ENCODE peak calls at places on chromosomes 4 and X, in nine cellular contexts. J is coronary artery; I is Panc1; S is A549; R is CD4-positive, CD25-positive, alpha-beta regulatory T cell; V is left ventricle myocardium inferior; M is GM12865; Q is NT2/D1; C is GM06990. K is an unnamed sample.

GRCh38 chr4:136664988-136665387 is 867.3 kb downstream of the PCDH18 start:
- DNase-seq in J (no peak), I (no peak), S (no peak), R (no peak), V (no peak), M (no peak), Q (no peak), C (no peak), K (no peak)

GRCh38 chr4:146255874-146256273 is 41.5 kb downstream of the REELD1 start:
- DNase-seq in J (no peak), I (no peak), S (no peak), R (no peak), V (no peak), M (no peak), Q (no peak), C (no peak), K (no peak)

GRCh38 chrX:15511563-15511962 is 11.0 kb downstream of the BMX start:
- DNase-seq in J (no peak), I (no peak), S (no peak), R (no peak), V (no peak), M (no peak), Q (no peak), C (no peak), K (no peak)

GRCh38 chr4:3371581-3372001 is 70.2 kb upstream of the HGFAC start:
- DNase-seq in J (no peak), I (no peak), S (no peak), R (no peak), V (no peak), M (no peak), Q (no peak), C (no peak), K (no peak)

GRCh38 chr4:44638091-44638490 is 13.3 kb downstream of the YIPF7 start:
- DNase-seq in J (no peak), I (no peak), S (no peak), R (no peak), V (no peak), M (no peak), Q (no peak), C (no peak), K (no peak)

GRCh38 chr4:73221734-73222133 is 36.9 kb downstream of the ANKRD17 start:
- DNase-seq in J (no peak), I (no peak), S (no peak), R (no peak), V (no peak), M (no peak), Q (no peak), C (no peak), K (no peak)

GRCh38 chr4:110663738-110664444 is 41.0 kb upstream of the PITX2 start:
- DNase-seq in J (no peak), I (no peak), S (no peak), R (no peak), V (no peak), M (no peak), Q (no peak), C (no peak), K (no peak)

GRCh38 chr4:1380368-1381151 is 25.7 kb downstream of the NKX1-1 start:
- DNase-seq in J (no peak), I (no peak), S (no peak), R (no peak), V (peak), M (no peak), Q (no peak), C (no peak), K (peak)

GRCh38 chr4:43330288-43330687 is 437.8 kb downstream of the GRXCR1 start:
- DNase-seq in J (no peak), I (no peak), S (no peak), R (no peak), V (no peak), M (no peak), Q (no peak), C (no peak), K (no peak)

GRCh38 chr4:1471443-1472147 is 65.4 kb upstream of the NKX1-1 start:
- DNase-seq in J (no peak), I (no peak), S (no peak), R (no peak), V (no peak), M (no peak), Q (no peak), C (no peak), K (peak)

GRCh38 chr4:82799006-82799881 is 648 bp upstream of the SCD5 start:
- DNase-seq in J (no peak), I (no peak), S (no peak), R (peak), V (no peak), M (peak), Q (no peak), C (peak), K (no peak)

GRCh38 chrX:80576815-80577533 is 156.7 kb downstream of the TENT5D start:
- DNase-seq in J (no peak), I (no peak), S (no peak), R (no peak), V (no peak), M (no peak), Q (peak), C (no peak), K (no peak)

GRCh38 chr4:55636622-55636999 is 513 bp upstream of the NMU start:
- DNase-seq in J (no peak), I (no peak), S (no peak), R (no peak), V (no peak), M (no peak), Q (no peak), C (no peak), K (no peak)

GRCh38 chr4:143514432-143514831 is 930 bp downstream of the SMARCA5 start:
- DNase-seq in J (peak), I (no peak), S (peak), R (peak), V (peak), M (peak), Q (no peak), C (peak), K (peak)

GRCh38 chrX:28278236-28278635 is 297.0 kb upstream of the DCAF8L1 start:
- DNase-seq in J (no peak), I (no peak), S (no peak), R (no peak), V (no peak), M (no peak), Q (no peak), C (no peak), K (no peak)

GRCh38 chr4:81504685-81505598 is 33.2 kb upstream of the RASGEF1B start:
- DNase-seq in J (no peak), I (no peak), S (no peak), R (peak), V (peak), M (peak), Q (no peak), C (peak), K (no peak)

GRCh38 chrX:51893931-51894696 is 691 bp downstream of the MAGED1 start:
- DNase-seq in J (no peak), I (no peak), S (no peak), R (peak), V (no peak), M (peak), Q (no peak), C (peak), K (no peak)

GRCh38 chr4:139969635-139970266 is 184.2 kb downstream of the MAML3 start:
- DNase-seq in J (no peak), I (no peak), S (no peak), R (no peak), V (no peak), M (no peak), Q (no peak), C (no peak), K (no peak)

GRCh38 chr4:113116414-113117345 is 67.2 kb downstream of the ANK2 start:
- DNase-seq in J (no peak), I (no peak), S (no peak), R (no peak), V (no peak), M (no peak), Q (no peak), C (no peak), K (no peak)

GRCh38 chr4:48939785-48940184 is 33.2 kb upstream of the OCIAD2 start:
- DNase-seq in J (no peak), I (peak), S (peak), R (no peak), V (no peak), M (no peak), Q (no peak), C (no peak), K (peak)

GRCh38 chrX:56385336-56385735 is 153.2 kb downstream of the KLF8 start:
- DNase-seq in J (no peak), I (no peak), S (no peak), R (peak), V (no peak), M (no peak), Q (no peak), C (no peak), K (no peak)

GRCh38 chr4:17544205-17544604 is 29.2 kb downstream of the CLRN2 start:
- DNase-seq in J (no peak), I (peak), S (no peak), R (no peak), V (no peak), M (peak), Q (peak), C (no peak), K (no peak)

DNA sequence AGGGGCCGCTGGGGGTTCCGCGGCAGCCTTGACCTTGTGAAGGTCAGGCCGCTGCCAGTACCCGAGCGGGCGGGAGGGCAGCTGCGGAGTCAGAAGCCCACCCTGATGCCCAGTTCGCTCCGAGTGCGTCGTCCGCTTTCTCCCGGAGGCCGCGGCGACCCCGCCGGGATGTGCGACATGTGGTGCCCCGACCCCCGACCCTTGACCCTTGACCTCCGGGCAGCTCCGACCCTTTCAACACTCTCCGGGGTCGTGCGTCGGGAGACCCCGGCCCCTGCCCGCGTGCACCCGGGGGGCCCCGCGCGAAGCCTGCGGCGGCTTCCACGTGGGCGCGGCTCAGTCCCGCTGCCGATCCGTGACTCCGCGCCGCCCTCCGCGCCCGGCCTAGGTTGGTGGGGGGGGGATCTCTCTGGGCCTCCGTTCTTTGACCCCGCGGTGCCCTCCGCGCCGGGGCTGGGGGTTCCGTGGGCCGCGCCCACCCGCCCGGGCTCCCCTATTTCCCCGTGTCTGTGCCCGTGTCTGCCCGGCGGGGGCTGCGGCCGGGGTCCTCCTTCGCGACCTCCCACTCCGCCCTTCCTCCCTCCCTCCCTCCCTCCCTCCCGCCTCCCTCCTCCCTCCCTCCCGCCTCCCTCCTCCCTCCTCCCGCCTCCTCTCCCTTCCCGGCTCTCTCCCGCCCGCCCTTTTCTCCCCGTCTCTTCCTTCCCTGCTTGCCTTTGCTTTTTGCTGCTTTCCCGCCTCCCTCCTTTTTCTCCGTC is 640 bp upstream of the SLC25A6 start:
- DNase-seq in J (peak), I (no peak), S (peak), R (no peak), V (peak), M (peak), Q (no peak), C (no peak), K (peak)
- H3K4me3 ChIP-seq in J (peak), I (peak), S (peak), R (peak), V (peak), M (peak), Q (peak), C (peak), K (peak)

DNA sequence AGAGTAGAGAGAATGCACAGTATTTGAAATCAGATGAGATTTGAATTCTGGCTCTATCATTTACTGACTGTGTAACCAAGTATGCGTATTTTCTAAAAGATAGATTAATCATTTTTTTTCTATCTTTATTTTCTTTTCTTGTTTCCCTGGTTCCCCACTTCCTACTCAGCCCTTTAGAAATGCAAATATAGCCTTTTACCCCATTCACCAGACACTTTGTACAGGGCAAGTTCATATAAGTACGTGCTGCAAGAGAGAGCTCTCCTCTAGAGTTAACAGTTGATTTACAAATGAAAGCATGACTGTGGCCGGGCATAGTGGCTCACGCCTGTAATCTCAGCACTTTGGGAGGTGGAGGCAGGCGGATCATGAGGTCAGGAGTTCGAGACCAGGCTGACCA is 17.8 kb upstream of the TDO2 start:
- DNase-seq in J (no peak), I (no peak), S (no peak), R (no peak), V (no peak), M (no peak), Q (no peak), C (no peak), K (no peak)
- H3K4me3 ChIP-seq in J (no peak), I (no peak), S (no peak), R (no peak), V (no peak), M (no peak), Q (no peak), C (no peak), K (no peak)

DNA sequence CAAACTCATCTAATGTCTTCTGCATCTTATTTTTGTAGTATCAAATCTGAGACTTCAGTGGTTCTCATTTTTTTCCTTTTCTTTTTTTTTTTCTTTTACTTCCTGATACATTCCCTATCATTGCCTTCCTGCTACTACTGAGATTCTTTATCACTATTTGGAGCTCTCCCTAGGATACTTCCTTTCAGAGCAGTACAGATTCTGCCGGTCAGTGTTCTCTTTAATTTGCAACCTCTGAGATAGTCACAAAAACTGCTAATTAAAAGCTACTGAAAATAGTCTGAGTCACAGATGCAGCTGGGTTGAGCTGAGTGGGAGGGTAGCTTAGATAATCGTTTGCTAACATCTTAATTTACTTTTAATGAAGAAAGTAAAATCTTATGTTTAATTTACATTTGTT is 1279.7 kb downstream of the ARAP2 start:
- DNase-seq in J (no peak), I (no peak), S (no peak), R (no peak), V (no peak), M (no peak), Q (no peak), C (no peak), K (no peak)
- H3K4me3 ChIP-seq in J (no peak), I (no peak), S (no peak), R (no peak), V (no peak), M (no peak), Q (no peak), C (no peak), K (no peak)

GRCh38 chrX:129785160-129785947 is 5.6 kb downstream of the SASH3 start:
- DNase-seq in J (peak), I (no peak), S (no peak), R (no peak), V (no peak), M (peak), Q (no peak), C (no peak), K (no peak)
- H3K4me3 ChIP-seq in J (no peak), I (no peak), S (no peak), R (peak), V (no peak), M (peak), Q (no peak), C (peak), K (no peak)

GRCh38 chr4:122948671-122949070 is 26.3 kb upstream of the NUDT6 start:
- DNase-seq in J (no peak), I (no peak), S (no peak), R (no peak), V (no peak), M (no peak), Q (no peak), C (no peak), K (no peak)

GRCh38 chr4:122959441-122959840 is 37.0 kb upstream of the NUDT6 start:
- DNase-seq in J (no peak), I (no peak), S (no peak), R (no peak), V (no peak), M (no peak), Q (no peak), C (no peak), K (no peak)

GRCh38 chr4:122958505-122958904 is 36.1 kb upstream of the NUDT6 start:
- DNase-seq in J (no peak), I (no peak), S (no peak), R (no peak), V (no peak), M (no peak), Q (no peak), C (no peak), K (no peak)

GRCh38 chr4:122953924-122954323 is 31.5 kb upstream of the NUDT6 start:
- DNase-seq in J (no peak), I (no peak), S (no peak), R (no peak), V (no peak), M (no peak), Q (no peak), C (no peak), K (no peak)
- H3K4me3 ChIP-seq in J (no peak), I (no peak), S (no peak), R (no peak), V (no peak), M (no peak), Q (no peak), C (no peak), K (no peak)

DNA sequence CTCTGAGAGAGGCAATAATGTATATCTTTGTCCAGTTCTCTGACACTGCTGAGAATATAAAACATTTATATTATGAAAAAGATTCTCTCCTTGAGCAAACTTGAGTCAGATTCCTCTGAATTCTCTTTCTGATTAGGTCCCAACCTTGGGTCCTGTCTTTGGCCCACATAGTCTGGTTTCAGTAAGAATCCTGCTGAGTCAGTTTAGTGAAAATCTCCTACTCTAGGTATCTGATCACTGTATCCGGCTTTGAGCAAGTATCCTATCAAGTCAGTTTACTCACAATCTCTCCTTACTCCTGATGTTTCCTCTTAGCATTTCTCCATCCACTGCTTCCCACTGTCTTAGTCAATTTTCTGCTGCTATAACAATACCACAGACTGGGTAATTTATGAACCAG is 253.9 kb downstream of the OPHN1 start:
- DNase-seq in J (no peak), I (no peak), S (no peak), R (no peak), V (no peak), M (no peak), Q (no peak), C (no peak), K (no peak)
- H3K4me3 ChIP-seq in J (no peak), I (no peak), S (no peak), R (no peak), V (no peak), M (no peak), Q (no peak), C (no peak), K (no peak)

GRCh38 chrX:21944136-21944615 is 3.7 kb downstream of the SMS start:
- DNase-seq in J (no peak), I (no peak), S (no peak), R (no peak), V (no peak), M (no peak), Q (no peak), C (no peak), K (no peak)

GRCh38 chrX:21943460-21944135 is 3.1 kb downstream of the SMS start:
- DNase-seq in J (no peak), I (peak), S (peak), R (no peak), V (no peak), M (no peak), Q (no peak), C (no peak), K (no peak)

GRCh38 chrX:21934414-21934813 is 6.1 kb upstream of the SMS start:
- DNase-seq in J (no peak), I (no peak), S (no peak), R (no peak), V (no peak), M (no peak), Q (no peak), C (no peak), K (no peak)

DNA sequence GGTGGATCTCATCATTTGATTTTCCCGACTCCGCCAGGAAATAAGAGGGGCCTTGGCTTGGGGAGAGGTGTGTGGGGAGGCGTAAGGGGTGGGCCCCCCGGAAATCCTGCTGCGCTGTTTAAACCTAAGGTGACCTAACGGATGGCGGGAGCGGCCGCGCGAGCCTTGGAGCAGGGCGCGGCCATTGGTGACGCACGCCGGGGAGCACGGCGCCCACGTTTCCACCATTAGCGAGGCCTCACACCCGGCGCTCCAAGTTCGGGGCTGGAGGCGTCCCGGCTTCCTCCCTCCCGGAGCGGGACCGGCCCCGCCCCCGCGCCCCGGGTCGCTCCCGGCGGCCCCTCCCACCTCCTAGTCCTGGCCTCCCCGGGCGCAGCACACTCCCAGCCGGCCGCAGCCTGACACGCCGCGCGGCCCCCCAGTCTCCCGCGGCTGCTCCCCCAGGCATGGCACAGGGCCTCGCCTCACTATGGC is at the start of gene SMS:
- DNase-seq in J (peak), I (no peak), S (peak), R (peak), V (peak), M (peak), Q (peak), C (peak), K (peak)
- H3K4me3 ChIP-seq in J (peak), I (peak), S (peak), R (peak), V (peak), M (peak), Q (peak), C (peak), K (peak)

DNA sequence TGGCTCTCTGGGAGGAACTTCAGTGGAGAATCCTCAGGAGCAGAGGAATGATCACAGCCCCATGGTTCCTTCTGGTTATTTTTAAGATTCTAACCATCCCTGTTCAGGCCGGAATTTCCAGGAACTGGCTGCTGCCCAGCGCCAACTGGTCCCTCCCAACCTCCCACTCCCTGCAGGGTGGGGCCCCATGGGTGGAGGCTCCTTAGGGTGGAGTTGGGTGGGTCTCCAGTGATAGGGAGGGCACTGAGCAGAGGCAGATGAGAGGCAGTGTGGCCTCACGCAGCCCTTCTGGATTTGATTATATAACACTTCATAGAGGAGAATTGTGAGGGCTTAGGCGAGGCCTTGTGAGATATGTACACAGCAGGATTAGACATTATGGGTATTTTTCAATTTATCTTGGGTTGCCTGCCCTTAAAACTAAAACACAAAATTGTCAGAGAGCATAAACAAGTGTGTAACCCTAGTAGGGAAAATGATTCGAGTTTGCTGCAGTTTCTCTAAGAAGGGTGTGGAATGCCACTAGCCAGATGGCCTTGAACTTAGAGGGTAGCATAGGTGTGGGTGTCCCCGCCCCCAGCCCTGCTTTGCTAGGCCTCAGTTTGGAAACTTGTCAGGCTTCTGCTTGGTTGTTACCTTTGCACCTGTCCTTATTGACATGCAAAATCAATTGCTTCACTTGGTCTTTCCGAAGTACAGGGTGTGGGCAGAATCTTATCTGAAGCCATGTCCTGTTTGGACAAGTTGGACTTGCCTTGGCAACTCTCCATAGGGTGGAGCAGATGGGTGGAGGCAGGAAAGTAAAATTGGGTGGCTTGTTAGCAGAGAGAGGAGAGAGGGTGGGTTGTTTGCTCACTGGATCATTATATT is 9.3 kb downstream of the KLF3 start:
- DNase-seq in J (no peak), I (no peak), S (peak), R (no peak), V (peak), M (no peak), Q (no peak), C (no peak), K (peak)
- H3K4me3 ChIP-seq in J (peak), I (no peak), S (peak), R (peak), V (peak), M (no peak), Q (no peak), C (no peak), K (no peak)

K was measured in RWPE2.